ENCODE peak calls at places on chromosomes 4 and X, in four cellular contexts. One of them, this sample, is unnamed.
A peak's percentile ranks its signal among the peaks of the same experiment; 100 is the strongest.

GRCh38 chr4:12399781-12400180 is 971.1 kb upstream of the HS3ST1 start:
- DNase-seq in non-pigmented ciliary epithelial cell: no peak
- DNase-seq in naive B cell: no peak
- DNase-seq in M059J: no peak
- DNase-seq in this sample: no peak

GRCh38 chr4:166741709-166742108 is 492.6 kb downstream of the SPOCK3 start:
- DNase-seq in naive B cell: no peak
- DNase-seq in M059J: no peak
- DNase-seq in non-pigmented ciliary epithelial cell: no peak
- DNase-seq in this sample: no peak

GRCh38 chr4:47913328-47913727 is 1.1 kb downstream of the NFXL1 start:
- DNase-seq in M059J: peak; percentile 58
- DNase-seq in non-pigmented ciliary epithelial cell: no peak
- DNase-seq in naive B cell: no peak
- DNase-seq in this sample: peak; percentile 10

GRCh38 chr4:68951078-68951805 is at the start of gene UGT2A3:
- DNase-seq in naive B cell: no peak
- DNase-seq in non-pigmented ciliary epithelial cell: no peak
- DNase-seq in M059J: peak; percentile 2
- DNase-seq in this sample: no peak

GRCh38 chr4:186844059-186844681 is 120.5 kb upstream of the FAT1 start:
- DNase-seq in non-pigmented ciliary epithelial cell: no peak
- DNase-seq in M059J: peak; percentile 66
- DNase-seq in naive B cell: no peak
- DNase-seq in this sample: no peak

GRCh38 chr4:84279678-84280077 is 219.4 kb downstream of the NKX6-1 start:
- DNase-seq in naive B cell: no peak
- DNase-seq in M059J: peak; percentile 24
- DNase-seq in non-pigmented ciliary epithelial cell: no peak
- DNase-seq in this sample: no peak

GRCh38 chr4:168440442-168441264 is 39.6 kb downstream of the DDX60L start:
- DNase-seq in non-pigmented ciliary epithelial cell: peak; percentile 38
- DNase-seq in M059J: peak; percentile 78
- DNase-seq in naive B cell: no peak
- DNase-seq in this sample: no peak

GRCh38 chrX:10103023-10103422 is 53.8 kb upstream of the CLCN4 start:
- DNase-seq in naive B cell: no peak
- DNase-seq in M059J: no peak
- DNase-seq in non-pigmented ciliary epithelial cell: peak; percentile 31
- DNase-seq in this sample: no peak

GRCh38 chrX:135432881-135433521 is 11.3 kb downstream of the SMIM10L2A start:
- DNase-seq in M059J: no peak
- DNase-seq in naive B cell: no peak
- DNase-seq in non-pigmented ciliary epithelial cell: no peak
- DNase-seq in this sample: no peak